ENCODE peak calls at places on chromosomes 4 and X, in nine cellular contexts. Z is ELR; K is NCI-H526; J is uterus; U is HCT116; W is activated naive CD4-positive, alpha-beta T cell; M is GM20000; E is tibial nerve; B is adipocyte. H is an unnamed sample.

GRCh38 chr4:180665994-180666818 is 1577.0 kb upstream of the TENM3 start:
- DNase-seq in Z (peak), K (peak), J (no peak), U (peak), W (no peak), M (peak), E (no peak), B (peak), H (peak)

GRCh38 chr4:155039162-155039561 is 169.3 kb upstream of the NPY2R start:
- DNase-seq in Z (no peak), K (no peak), J (no peak), U (no peak), W (no peak), M (no peak), E (no peak), B (no peak), H (no peak)

GRCh38 chr4:41268024-41268423 is 11.3 kb downstream of the UCHL1 start:
- DNase-seq in Z (no peak), K (peak), J (no peak), U (no peak), W (no peak), M (no peak), E (no peak), B (peak), H (no peak)

GRCh38 chrX:136646602-136647239 is 1.2 kb upstream of the CD40LG start:
- DNase-seq in Z (no peak), K (no peak), J (no peak), U (no peak), W (no peak), M (no peak), E (no peak), B (no peak), H (no peak)

GRCh38 chr4:124783847-124784246 is 71.3 kb upstream of the ANKRD50 start:
- DNase-seq in Z (peak), K (no peak), J (no peak), U (no peak), W (no peak), M (no peak), E (no peak), B (peak), H (no peak)

GRCh38 chr4:102554988-102555387 is 53.8 kb downstream of the NFKB1 start:
- DNase-seq in Z (no peak), K (no peak), J (no peak), U (no peak), W (no peak), M (no peak), E (no peak), B (no peak), H (no peak)

GRCh38 chrX:133475953-133476352 is 60.7 kb upstream of the GPC4 start:
- DNase-seq in Z (no peak), K (no peak), J (no peak), U (no peak), W (no peak), M (no peak), E (no peak), B (no peak), H (no peak)

GRCh38 chr4:94459462-94460161 is 7.9 kb downstream of the PDLIM5 start:
- DNase-seq in Z (no peak), K (no peak), J (no peak), U (no peak), W (no peak), M (no peak), E (no peak), B (peak), H (no peak)

GRCh38 chrX:20412871-20413486 is 146.3 kb upstream of the RPS6KA3 start:
- DNase-seq in Z (no peak), K (no peak), J (no peak), U (no peak), W (no peak), M (peak), E (no peak), B (no peak), H (peak)

GRCh38 chr4:2266821-2267220 is 4.9 kb upstream of the MXD4 start:
- DNase-seq in Z (no peak), K (no peak), J (no peak), U (no peak), W (no peak), M (no peak), E (no peak), B (no peak), H (no peak)

GRCh38 chr4:76752911-76753494 is 144.9 kb downstream of the SOWAHB start:
- DNase-seq in Z (peak), K (no peak), J (peak), U (peak), W (no peak), M (no peak), E (no peak), B (peak), H (no peak)

GRCh38 chr4:133190098-133190497 is 41.0 kb downstream of the PCDH10 start:
- DNase-seq in Z (no peak), K (no peak), J (no peak), U (no peak), W (no peak), M (no peak), E (no peak), B (peak), H (no peak)

GRCh38 chr4:183130328-183131155 is 31.5 kb downstream of the WWC2 start:
- DNase-seq in Z (peak), K (peak), J (no peak), U (no peak), W (no peak), M (no peak), E (no peak), B (peak), H (no peak)

GRCh38 chr4:40462326-40462725 is 127.2 kb downstream of the CHRNA9 start:
- DNase-seq in Z (no peak), K (no peak), J (no peak), U (no peak), W (no peak), M (peak), E (no peak), B (no peak), H (peak)

GRCh38 chr4:155478336-155478825 is 101.6 kb upstream of the MAP9 start:
- DNase-seq in Z (no peak), K (no peak), J (no peak), U (no peak), W (no peak), M (no peak), E (no peak), B (no peak), H (no peak)

GRCh38 chr4:154569028-154569427 is 6.2 kb downstream of the FGB start:
- DNase-seq in Z (no peak), K (no peak), J (no peak), U (no peak), W (no peak), M (no peak), E (no peak), B (peak), H (no peak)

GRCh38 chr4:21118301-21118700 is 418.0 kb downstream of the PACRGL start:
- DNase-seq in Z (no peak), K (no peak), J (no peak), U (no peak), W (no peak), M (no peak), E (no peak), B (no peak), H (no peak)

GRCh38 chrX:104284407-104285000 is 29.8 kb upstream of the ESX1 start:
- DNase-seq in Z (no peak), K (no peak), J (peak), U (no peak), W (no peak), M (no peak), E (no peak), B (no peak), H (no peak)

GRCh38 chrX:110316351-110317078 is 1.4 kb downstream of the AMMECR1 start:
- DNase-seq in Z (peak), K (peak), J (no peak), U (no peak), W (no peak), M (no peak), E (no peak), B (peak), H (no peak)

GRCh38 chr4:182839256-182839655 is 77.9 kb downstream of the DCTD start:
- DNase-seq in Z (no peak), K (no peak), J (no peak), U (no peak), W (no peak), M (no peak), E (no peak), B (no peak), H (no peak)

GRCh38 chr4:25792200-25792791 is 70.5 kb downstream of the SEL1L3 start:
- DNase-seq in Z (peak), K (peak), J (no peak), U (peak), W (no peak), M (no peak), E (no peak), B (no peak), H (no peak)

GRCh38 chrX:149962859-149963757 is 24.8 kb upstream of the EOLA2 start:
- DNase-seq in Z (peak), K (peak), J (no peak), U (peak), W (no peak), M (peak), E (peak), B (peak), H (peak)

GRCh38 chr4:124431663-124432192 is 280.8 kb downstream of the ANKRD50 start:
- DNase-seq in Z (peak), K (no peak), J (no peak), U (no peak), W (no peak), M (no peak), E (no peak), B (peak), H (no peak)

GRCh38 chr4:59598233-59598618 is 1601.9 kb upstream of the ADGRL3 start:
- DNase-seq in Z (no peak), K (no peak), J (no peak), U (no peak), W (no peak), M (no peak), E (no peak), B (no peak), H (no peak)

GRCh38 chr4:107736924-107737448 is 17.0 kb upstream of the PAPSS1 start:
- DNase-seq in Z (peak), K (peak), J (peak), U (peak), W (no peak), M (peak), E (no peak), B (peak), H (peak)

GRCh38 chr4:101921370-101921769 is 130.8 kb downstream of the BANK1 start:
- DNase-seq in Z (no peak), K (no peak), J (no peak), U (no peak), W (no peak), M (no peak), E (no peak), B (no peak), H (no peak)

GRCh38 chrX:1323315-1323714 is 13.3 kb upstream of the IL3RA start:
- DNase-seq in Z (peak), K (peak), J (no peak), U (peak), W (no peak), M (peak), E (no peak), B (peak), H (peak)

GRCh38 chr4:136934601-136935000 is 597.7 kb downstream of the PCDH18 start:
- DNase-seq in Z (no peak), K (no peak), J (no peak), U (no peak), W (no peak), M (no peak), E (no peak), B (no peak), H (no peak)

GRCh38 chr4:149914521-149915115 is 99.0 kb upstream of the IQCM start:
- DNase-seq in Z (peak), K (peak), J (no peak), U (peak), W (no peak), M (peak), E (no peak), B (peak), H (peak)

GRCh38 chr4:22490718-22491330 is 25.0 kb downstream of the ADGRA3 start:
- DNase-seq in Z (no peak), K (no peak), J (no peak), U (no peak), W (no peak), M (no peak), E (no peak), B (no peak), H (no peak)

GRCh38 chr4:914531-914930 is 17.6 kb downstream of the GAK start:
- DNase-seq in Z (no peak), K (no peak), J (no peak), U (no peak), W (no peak), M (no peak), E (no peak), B (no peak), H (no peak)

GRCh38 chr4:89072921-89073320 is 15.9 kb upstream of the FAM13A start:
- DNase-seq in Z (no peak), K (no peak), J (no peak), U (no peak), W (no peak), M (no peak), E (no peak), B (no peak), H (no peak)

GRCh38 chr4:91990726-91991125 is 313.0 kb upstream of the GRID2 start:
- DNase-seq in Z (no peak), K (no peak), J (no peak), U (no peak), W (no peak), M (no peak), E (no peak), B (no peak), H (peak)

GRCh38 chr4:7381221-7381889 is 53.4 kb downstream of the PSAPL1 start:
- DNase-seq in Z (peak), K (no peak), J (no peak), U (no peak), W (no peak), M (no peak), E (no peak), B (no peak), H (no peak)

H was measured in GM13977.